ENCODE peak calls at places on chromosomes 6 and 20, in eight cellular contexts. C is pancreas, H is DND-41, A is A549, B is neuronal stem cell, V is endothelial cell of umbilical vein, X is psoas muscle, D is OCI-LY7. N is an unnamed sample. For H3K9me3 and H3K4me1, the result is how much of the 10 kb centered on the place peaks cover.

GRCh38 chr20:33861458-33861857 is 50.3 kb downstream of the CHMP4B start:
- DNase-seq in C (no peak), H (no peak), A (no peak), B (no peak), V (no peak), X (no peak), D (no peak), N (no peak)

GRCh38 chr6:134550604-134551003 is 232.7 kb upstream of the SGK1 start:
- DNase-seq in C (no peak), H (no peak), A (peak), B (no peak), V (peak), X (no peak), D (no peak), N (no peak)

GRCh38 chr6:126077810-126078791 is 91.8 kb downstream of the TRMT11 start:
- DNase-seq in C (no peak), H (no peak), A (no peak), B (no peak), V (no peak), X (peak), D (no peak), N (no peak)

GRCh38 chr6:166942393-166943168 is 13.8 kb downstream of the RNASET2 start:
- DNase-seq in C (no peak), H (no peak), A (no peak), B (no peak), V (peak), X (no peak), D (no peak), N (peak)

GRCh38 chr20:53578492-53579222 is 15.0 kb downstream of the ZNF217 start:
- DNase-seq in C (no peak), H (peak), A (peak), B (peak), V (peak), X (no peak), D (peak), N (peak)

GRCh38 chr6:156869986-156870398 is 92.8 kb downstream of the ARID1B start:
- DNase-seq in C (no peak), H (no peak), A (no peak), B (no peak), V (no peak), X (no peak), D (no peak), N (no peak)

GRCh38 chr6:149686230-149686629 is 31.7 kb downstream of the LATS1 start:
- DNase-seq in C (no peak), H (no peak), A (no peak), B (no peak), V (no peak), X (no peak), D (no peak), N (no peak)

GRCh38 chr20:25399038-25399430 is 8.4 kb upstream of the ABHD12 start:
- DNase-seq in C (no peak), H (peak), A (peak), B (peak), V (peak), X (no peak), D (peak), N (peak)

GRCh38 chr6:38651121-38651784 is 11.5 kb upstream of the BTBD9 start:
- DNase-seq in C (no peak), H (no peak), A (no peak), B (no peak), V (no peak), X (no peak), D (no peak), N (no peak)

GRCh38 chr20:2838847-2839671 is 1.4 kb downstream of the PCED1A start:
- DNase-seq in C (no peak), H (peak), A (no peak), B (no peak), V (no peak), X (no peak), D (no peak), N (no peak)

GRCh38 chr6:135117413-135117968 is 62.9 kb upstream of the HBS1L start:
- DNase-seq in C (no peak), H (no peak), A (no peak), B (no peak), V (no peak), X (no peak), D (no peak), N (no peak)

GRCh38 chr6:104941694-104942177 is 15.2 kb upstream of the LIN28B start:
- DNase-seq in C (no peak), H (no peak), A (no peak), B (no peak), V (no peak), X (no peak), D (no peak), N (no peak)
- H3K9me3 ChIP-seq in C (under half), H (under half), A (under half), B (under half), V (under half), X (under half), D (under half), N (under half)

GRCh38 chr20:1124416-1124815 is 6.0 kb downstream of the PSMF1 start:
- DNase-seq in C (no peak), H (no peak), A (no peak), B (no peak), V (no peak), X (no peak), D (no peak), N (no peak)
- H3K4me1 ChIP-seq in C (under half), H (under half), A (under half), B (under half), V (under half), X (half or more), D (under half), N (under half)

GRCh38 chr6:15090145-15090579 is 155.7 kb upstream of the JARID2 start:
- DNase-seq in C (no peak), H (no peak), A (no peak), B (no peak), V (no peak), X (no peak), D (no peak), N (no peak)
- H3K9me3 ChIP-seq in C (under half), H (under half), A (under half), B (under half), V (under half), X (under half), D (under half), N (under half)

GRCh38 chr20:32560482-32560988 is 24.6 kb downstream of the NOL4L start:
- DNase-seq in C (no peak), H (no peak), A (no peak), B (no peak), V (no peak), X (no peak), D (no peak), N (no peak)
- H3K4me1 ChIP-seq in C (under half), H (under half), A (under half), B (under half), V (under half), X (under half), D (under half), N (under half)

GRCh38 chr6:67884442-67884841 is 750.6 kb upstream of the ADGRB3 start:
- DNase-seq in C (no peak), H (no peak), A (no peak), B (no peak), V (no peak), X (no peak), D (no peak), N (no peak)
- H3K9me3 ChIP-seq in C (under half), H (under half), A (under half), B (under half), V (under half), X (under half), D (under half), N (under half)

DNA sequence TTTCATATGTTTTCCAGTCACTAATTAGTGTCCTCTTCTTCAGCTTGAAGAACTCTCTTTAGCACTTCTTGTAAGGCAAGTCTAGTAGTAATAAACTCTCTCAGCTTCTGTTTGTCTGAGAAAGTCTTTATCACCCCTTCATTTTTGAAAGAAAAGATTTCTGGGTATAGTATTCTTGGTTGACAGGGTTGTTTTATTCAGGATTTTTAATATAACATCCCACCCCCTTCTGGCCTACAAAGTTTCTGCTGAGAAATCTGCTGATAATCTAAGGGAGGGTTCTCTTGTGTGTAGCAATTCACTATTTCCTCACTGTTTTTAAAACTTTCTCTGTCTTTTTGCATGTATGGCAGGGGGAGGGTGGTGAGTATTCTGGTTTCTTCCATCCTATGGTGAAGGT is 9.6 kb upstream of the WFDC11 start:
- DNase-seq in C (no peak), H (no peak), A (no peak), B (no peak), V (no peak), X (no peak), D (no peak), N (no peak)
- H3K4me1 ChIP-seq in C (under half), H (under half), A (under half), B (under half), V (under half), X (under half), D (under half), N (under half)

GRCh38 chr6:26607434-26608230 is 10.9 kb downstream of the ABT1 start:
- DNase-seq in C (no peak), H (peak), A (peak), B (peak), V (peak), X (no peak), D (peak), N (peak)

GRCh38 chr6:26604026-26604425 is 7.3 kb downstream of the ABT1 start:
- DNase-seq in C (no peak), H (no peak), A (no peak), B (no peak), V (no peak), X (no peak), D (no peak), N (no peak)

GRCh38 chr6:26600759-26601158 is 4.0 kb downstream of the ABT1 start:
- DNase-seq in C (no peak), H (no peak), A (no peak), B (no peak), V (no peak), X (no peak), D (no peak), N (no peak)

GRCh38 chr6:26602262-26602661 is 5.5 kb downstream of the ABT1 start:
- DNase-seq in C (no peak), H (no peak), A (no peak), B (no peak), V (no peak), X (no peak), D (no peak), N (no peak)

DNA sequence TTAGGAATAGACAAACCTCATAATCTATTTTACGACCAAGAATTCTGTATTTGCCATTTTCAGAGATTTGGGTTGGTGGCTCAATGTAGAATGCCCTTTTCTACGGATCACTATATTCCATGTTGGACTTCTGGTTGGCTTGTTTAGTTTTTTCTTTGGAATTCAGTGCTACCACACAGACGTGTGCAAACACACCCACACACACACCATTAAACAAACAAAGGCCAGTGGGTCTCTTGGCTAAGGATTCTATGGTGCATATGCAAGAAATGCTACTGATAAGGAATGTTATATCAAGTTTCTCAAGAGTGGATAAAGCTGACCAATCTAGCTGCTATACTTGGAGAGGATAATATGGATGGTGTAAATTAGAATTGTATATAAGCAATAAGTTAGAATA is 8.0 kb downstream of the ABT1 start:
- DNase-seq in C (no peak), H (no peak), A (no peak), B (no peak), V (no peak), X (no peak), D (no peak), N (no peak)
- H3K9me3 ChIP-seq in C (under half), H (under half), A (under half), B (under half), V (under half), X (under half), D (under half), N (under half)

GRCh38 chr6:113397229-113397628 is 459.9 kb upstream of the MARCKS start:
- DNase-seq in C (no peak), H (no peak), A (no peak), B (no peak), V (no peak), X (no peak), D (no peak), N (no peak)
- H3K4me1 ChIP-seq in C (under half), H (under half), A (under half), B (under half), V (under half), X (under half), D (under half), N (under half)

DNA sequence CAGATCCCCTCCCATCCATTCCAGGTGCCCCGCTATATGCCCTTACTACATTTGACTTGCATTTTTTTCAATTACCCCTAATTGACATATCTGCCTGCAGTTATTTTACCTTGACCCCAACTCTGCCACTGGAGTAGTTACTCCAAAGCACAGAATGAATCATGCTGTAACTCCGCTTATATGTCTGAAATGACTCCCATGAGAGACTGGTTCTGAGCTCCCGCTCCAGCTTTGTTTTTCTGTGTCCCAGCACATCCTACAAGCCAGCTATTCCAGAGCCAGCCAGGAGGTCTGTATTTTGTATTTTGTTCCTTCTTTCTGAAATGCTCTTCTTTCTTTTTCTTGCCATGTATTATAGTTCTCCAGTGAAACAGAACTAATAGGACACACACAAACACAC is 10.9 kb upstream of the NOX3 start:
- DNase-seq in C (no peak), H (no peak), A (no peak), B (no peak), V (no peak), X (no peak), D (no peak), N (no peak)
- H3K9me3 ChIP-seq in C (under half), H (under half), A (under half), B (under half), V (under half), X (under half), D (under half), N (under half)